ENCODE peak calls at places on chromosomes 3 and 15, in five cellular contexts. O is heart left ventricle, A is adrenal gland, I is tibial nerve, R is A549. Y is an unnamed sample.

GRCh38 chr15:89664951-89665350 is 9.7 kb upstream of the KIF7 start:
- DNase-seq in O (no peak), A (no peak), I (no peak), R (no peak), Y (no peak)

GRCh38 chr15:63465104-63465503 is 39.3 kb upstream of the USP3 start:
- DNase-seq in O (no peak), A (no peak), I (no peak), R (no peak), Y (no peak)

GRCh38 chr3:31622636-31623288 is 90.0 kb downstream of the STT3B start:
- DNase-seq in O (no peak), A (no peak), I (no peak), R (no peak), Y (no peak)

GRCh38 chr3:134904796-134905646 is 110.0 kb downstream of the EPHB1 start:
- DNase-seq in O (no peak), A (no peak), I (no peak), R (no peak), Y (no peak)

GRCh38 chr15:26128611-26129140 is 265.5 kb upstream of the ATP10A start:
- DNase-seq in O (no peak), A (no peak), I (no peak), R (no peak), Y (no peak)

GRCh38 chr3:153051427-153052095 is 110.5 kb upstream of the RAP2B start:
- DNase-seq in O (no peak), A (no peak), I (no peak), R (peak), Y (no peak)

GRCh38 chr3:178170698-178171535 is 365.3 kb upstream of the KCNMB2 start:
- DNase-seq in O (no peak), A (no peak), I (no peak), R (no peak), Y (no peak)

GRCh38 chr15:52699457-52699856 is 20.3 kb upstream of the ATOSA start:
- DNase-seq in O (no peak), A (no peak), I (no peak), R (no peak), Y (no peak)

GRCh38 chr3:157871248-157871647 is 235.0 kb downstream of the SHOX2 start:
- DNase-seq in O (no peak), A (no peak), I (no peak), R (no peak), Y (no peak)

GRCh38 chr15:92899910-92900711 is at the start of gene CHD2:
- DNase-seq in O (no peak), A (peak), I (no peak), R (peak), Y (no peak)

GRCh38 chr3:87313641-87314040 is 37.3 kb upstream of the POU1F1 start:
- DNase-seq in O (no peak), A (no peak), I (no peak), R (no peak), Y (no peak)

GRCh38 chr3:77370413-77370812 is 330.5 kb downstream of the ROBO2 start:
- DNase-seq in O (no peak), A (peak), I (no peak), R (no peak), Y (no peak)

GRCh38 chr3:71573181-71573580 is 10.3 kb downstream of the FOXP1 start:
- DNase-seq in O (no peak), A (no peak), I (no peak), R (no peak), Y (no peak)

GRCh38 chr3:17969244-17969643 is 226.8 kb upstream of the TBC1D5 start:
- DNase-seq in O (no peak), A (no peak), I (no peak), R (no peak), Y (no peak)

GRCh38 chr3:116440196-116440595 is 5.1 kb downstream of the LSAMP start:
- DNase-seq in O (no peak), A (no peak), I (no peak), R (no peak), Y (no peak)

GRCh38 chr3:150359381-150359780 is 48.7 kb upstream of the TSC22D2 start:
- DNase-seq in O (no peak), A (no peak), I (no peak), R (no peak), Y (no peak)

GRCh38 chr15:26974120-26974780 is 3.3 kb downstream of the GABRG3 start:
- DNase-seq in O (no peak), A (no peak), I (no peak), R (peak), Y (no peak)

GRCh38 chr15:90059208-90059985 is 42.9 kb downstream of the IDH2 start:
- DNase-seq in O (peak), A (peak), I (peak), R (no peak), Y (peak)

GRCh38 chr15:56817266-56817665 is 84.0 kb upstream of the ZNF280D start:
- DNase-seq in O (no peak), A (no peak), I (no peak), R (no peak), Y (no peak)

GRCh38 chr3:172561894-172562664 is 38.8 kb upstream of the TNFSF10 start:
- DNase-seq in O (no peak), A (no peak), I (no peak), R (no peak), Y (no peak)

GRCh38 chr3:30544811-30545210 is 61.6 kb upstream of the TGFBR2 start:
- DNase-seq in O (no peak), A (no peak), I (no peak), R (peak), Y (no peak)

GRCh38 chr3:151379083-151379734 is 5.3 kb downstream of the P2RY12 start:
- DNase-seq in O (no peak), A (no peak), I (no peak), R (peak), Y (no peak)

GRCh38 chr3:13040381-13041074 is 32.7 kb downstream of the IQSEC1 start:
- DNase-seq in O (no peak), A (no peak), I (no peak), R (no peak), Y (peak)

GRCh38 chr3:126782554-126782953 is 78.5 kb downstream of the CHCHD6 start:
- DNase-seq in O (no peak), A (no peak), I (no peak), R (peak), Y (no peak)

GRCh38 chr3:194715022-194715800 is 29.5 kb downstream of the FAM43A start:
- DNase-seq in O (no peak), A (no peak), I (no peak), R (no peak), Y (no peak)

GRCh38 chr3:12963184-12963868 is 109.9 kb downstream of the IQSEC1 start:
- DNase-seq in O (no peak), A (no peak), I (no peak), R (no peak), Y (no peak)

GRCh38 chr3:163328680-163329079 is 1749.6 kb downstream of the SI start:
- DNase-seq in O (no peak), A (no peak), I (no peak), R (no peak), Y (no peak)

GRCh38 chr15:89790206-89790605 is 14.1 kb downstream of the MESP2 start:
- DNase-seq in O (no peak), A (no peak), I (no peak), R (no peak), Y (no peak)

GRCh38 chr3:178182337-178182761 is 353.9 kb upstream of the KCNMB2 start:
- DNase-seq in O (no peak), A (peak), I (no peak), R (no peak), Y (no peak)

GRCh38 chr3:158660711-158661110 is 11.7 kb downstream of the LXN start:
- DNase-seq in O (no peak), A (no peak), I (no peak), R (no peak), Y (no peak)

GRCh38 chr15:71117906-71118305 is 2.6 kb downstream of the THSD4 start:
- DNase-seq in O (no peak), A (no peak), I (no peak), R (no peak), Y (no peak)

GRCh38 chr3:177346878-177347277 is 149.6 kb upstream of the TBL1XR1 start:
- DNase-seq in O (no peak), A (no peak), I (no peak), R (no peak), Y (no peak)

GRCh38 chr3:156600834-156601233 is 45.9 kb upstream of the SSR3 start:
- DNase-seq in O (no peak), A (no peak), I (no peak), R (no peak), Y (no peak)

GRCh38 chr15:75455424-75455981 is 4.0 kb upstream of the SIN3A start:
- DNase-seq in O (peak), A (peak), I (peak), R (peak), Y (peak)
- TF ChIP-seq POLR2A in O (peak), A (peak), I (peak), R (no peak), Y (no peak)

DNA sequence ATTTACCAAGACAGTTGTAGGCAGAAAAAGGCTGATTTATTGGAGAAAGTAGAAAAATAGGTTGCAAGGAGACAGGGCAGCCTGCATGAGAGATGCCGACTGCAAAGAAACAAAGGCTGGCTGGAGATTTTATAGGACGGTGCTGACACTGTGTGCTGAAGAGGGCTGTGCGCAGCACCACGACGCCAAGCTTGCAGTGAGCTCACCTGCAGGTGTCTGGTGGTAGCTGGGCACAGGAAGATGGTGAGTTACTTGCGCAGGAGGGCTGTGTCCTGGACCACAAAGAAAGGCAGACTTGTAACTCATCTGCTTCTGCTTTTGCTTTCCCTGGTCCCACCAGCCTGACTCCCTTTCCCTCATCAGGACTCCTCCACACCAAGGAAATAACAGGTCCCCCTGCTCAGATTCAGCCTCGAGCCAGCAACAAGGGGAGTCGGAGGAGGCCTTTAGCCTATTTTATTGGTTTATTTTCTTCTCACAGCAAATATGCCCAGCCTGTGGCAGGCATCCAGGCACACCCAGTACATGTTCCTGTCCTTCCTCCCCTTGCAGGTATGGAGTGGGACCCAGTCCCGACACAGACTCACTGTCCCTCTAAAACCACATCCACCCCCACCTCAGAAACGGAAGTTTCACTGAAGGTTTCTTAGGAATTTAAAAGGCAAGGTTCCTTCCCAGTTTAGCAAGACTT is 35.7 kb upstream of the FLNB start:
- DNase-seq in O (no peak), A (no peak), I (no peak), R (no peak), Y (no peak)
- TF ChIP-seq POLR2A in O (no peak), A (no peak), I (no peak), R (no peak), Y (no peak)

GRCh38 chr15:31360158-31360561 is 33.5 kb downstream of the KLF13 start:
- DNase-seq in O (no peak), A (no peak), I (no peak), R (no peak), Y (no peak)

GRCh38 chr15:31362121-31362520 is 35.5 kb downstream of the KLF13 start:
- DNase-seq in O (no peak), A (no peak), I (no peak), R (no peak), Y (no peak)

GRCh38 chr15:31361764-31362120 is 35.1 kb downstream of the KLF13 start:
- DNase-seq in O (no peak), A (no peak), I (no peak), R (no peak), Y (no peak)

GRCh38 chr15:31359722-31360111 is 33.1 kb downstream of the KLF13 start:
- DNase-seq in O (no peak), A (no peak), I (no peak), R (no peak), Y (no peak)

DNA sequence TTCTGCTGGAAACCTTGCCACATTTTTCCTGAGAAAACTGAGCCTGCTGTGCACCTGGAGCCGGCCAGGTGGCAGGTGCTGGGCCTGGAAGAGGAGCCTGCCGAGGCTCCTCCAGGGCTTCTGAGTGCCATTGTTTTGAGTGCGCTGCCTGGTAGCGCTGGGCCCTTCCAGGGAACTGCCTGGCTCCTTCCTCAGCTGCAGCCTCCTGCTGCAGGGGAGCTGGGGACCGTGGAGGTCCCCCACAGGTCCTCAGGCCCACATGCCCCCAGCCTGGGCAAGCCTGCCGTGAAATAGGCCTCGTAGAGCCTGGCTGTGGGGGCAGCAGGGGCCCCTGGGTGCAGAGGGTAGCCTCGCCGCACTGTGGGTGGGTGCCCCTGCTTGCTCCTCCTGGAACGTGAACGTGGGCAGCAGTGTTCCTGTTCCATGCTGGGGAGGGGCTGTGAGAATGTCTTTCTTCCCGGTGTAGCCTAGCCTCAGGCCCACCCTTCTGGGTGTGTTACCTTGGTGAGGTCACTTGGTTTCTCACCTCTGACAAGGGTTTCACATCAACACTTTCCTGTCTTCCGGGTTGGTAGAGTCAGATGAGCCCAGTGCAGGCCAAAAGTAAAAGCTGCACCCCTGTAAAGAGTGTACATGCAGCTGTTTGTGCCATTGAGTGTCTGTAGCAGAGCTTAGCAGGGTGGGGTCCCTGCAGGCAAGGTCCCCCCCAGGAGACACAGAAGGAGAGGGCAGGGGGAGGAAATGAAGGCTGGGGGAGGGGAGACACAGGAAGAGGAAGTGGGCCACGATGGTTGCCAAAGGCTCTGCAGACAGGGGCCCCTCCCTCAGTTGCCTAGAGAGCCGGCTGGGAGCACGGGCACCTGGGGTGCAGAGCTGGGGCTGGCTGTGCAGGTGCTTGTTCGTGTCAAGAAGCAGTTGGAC is 34.5 kb downstream of the KLF13 start:
- DNase-seq in O (no peak), A (no peak), I (no peak), R (no peak), Y (peak)
- TF ChIP-seq POLR2A in O (no peak), A (no peak), I (no peak), R (no peak), Y (no peak)

DNA sequence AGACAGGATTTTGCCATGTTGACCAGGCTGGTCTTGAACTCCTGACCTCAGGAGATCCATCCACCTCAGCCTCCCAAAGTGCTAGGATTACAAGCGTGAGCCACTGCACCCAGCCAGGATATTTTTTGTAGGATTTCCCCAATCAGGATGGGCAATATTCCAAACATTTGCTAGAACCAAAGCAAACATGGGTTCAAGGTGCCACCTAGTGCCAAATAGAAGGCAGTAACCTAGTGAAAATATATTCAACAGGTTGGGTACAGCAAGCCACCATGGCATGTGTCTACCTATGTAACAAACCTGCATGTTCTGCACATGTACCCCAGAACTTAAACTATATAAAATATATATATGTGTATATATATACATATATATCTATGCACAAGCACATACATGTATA is 185.9 kb upstream of the CADM2 start:
- DNase-seq in O (no peak), A (no peak), I (no peak), R (no peak), Y (no peak)
- TF ChIP-seq POLR2A in O (no peak), A (no peak), I (no peak), R (no peak), Y (no peak)

GRCh38 chr3:53460313-53460712 is 34.1 kb upstream of the CACNA1D start:
- DNase-seq in O (no peak), A (no peak), I (no peak), R (no peak), Y (no peak)

GRCh38 chr3:53464424-53464823 is 30.0 kb upstream of the CACNA1D start:
- DNase-seq in O (no peak), A (peak), I (no peak), R (peak), Y (no peak)
- TF ChIP-seq POLR2A in O (no peak), A (no peak), I (no peak), R (no peak), Y (no peak)

DNA sequence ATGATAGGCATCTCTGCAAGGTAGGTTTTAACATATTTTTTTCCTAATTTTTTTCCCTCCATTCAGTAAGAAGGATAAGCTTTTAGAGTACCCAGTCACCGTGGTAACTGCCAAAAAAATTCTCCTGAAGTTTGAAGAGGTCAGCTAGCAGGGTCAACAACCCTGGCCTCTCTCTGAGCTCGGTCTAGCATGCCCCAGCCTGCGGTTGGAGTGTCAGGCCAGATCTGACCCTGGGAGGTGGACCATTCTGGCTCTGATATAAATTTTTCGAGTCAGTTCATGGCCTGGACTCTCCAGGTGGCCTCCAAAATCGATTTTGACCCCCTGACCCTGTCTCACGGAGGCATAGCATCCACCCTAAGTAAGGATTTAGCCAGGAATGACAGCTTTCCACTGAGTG is 29.7 kb downstream of the SOX2 start:
- DNase-seq in O (no peak), A (no peak), I (no peak), R (no peak), Y (no peak)
- TF ChIP-seq POLR2A in O (no peak), A (no peak), I (no peak), R (no peak), Y (no peak)

GRCh38 chr3:149217347-149217746 is 4.3 kb downstream of the CP start:
- DNase-seq in O (no peak), A (no peak), I (no peak), R (no peak), Y (no peak)
- TF ChIP-seq POLR2A in O (no peak), A (no peak), I (no peak), R (no peak), Y (no peak)

GRCh38 chr15:74432271-74432967 is 1.3 kb downstream of the SEMA7A start:
- DNase-seq in O (no peak), A (no peak), I (no peak), R (no peak), Y (no peak)

GRCh38 chr15:74431645-74432044 is 2.1 kb downstream of the SEMA7A start:
- DNase-seq in O (no peak), A (no peak), I (no peak), R (no peak), Y (no peak)

GRCh38 chr15:74432968-74433591 is 678 bp downstream of the SEMA7A start:
- DNase-seq in O (no peak), A (no peak), I (no peak), R (no peak), Y (no peak)

GRCh38 chr15:74434260-74434915 is 630 bp upstream of the SEMA7A start:
- DNase-seq in O (no peak), A (no peak), I (no peak), R (no peak), Y (no peak)

DNA sequence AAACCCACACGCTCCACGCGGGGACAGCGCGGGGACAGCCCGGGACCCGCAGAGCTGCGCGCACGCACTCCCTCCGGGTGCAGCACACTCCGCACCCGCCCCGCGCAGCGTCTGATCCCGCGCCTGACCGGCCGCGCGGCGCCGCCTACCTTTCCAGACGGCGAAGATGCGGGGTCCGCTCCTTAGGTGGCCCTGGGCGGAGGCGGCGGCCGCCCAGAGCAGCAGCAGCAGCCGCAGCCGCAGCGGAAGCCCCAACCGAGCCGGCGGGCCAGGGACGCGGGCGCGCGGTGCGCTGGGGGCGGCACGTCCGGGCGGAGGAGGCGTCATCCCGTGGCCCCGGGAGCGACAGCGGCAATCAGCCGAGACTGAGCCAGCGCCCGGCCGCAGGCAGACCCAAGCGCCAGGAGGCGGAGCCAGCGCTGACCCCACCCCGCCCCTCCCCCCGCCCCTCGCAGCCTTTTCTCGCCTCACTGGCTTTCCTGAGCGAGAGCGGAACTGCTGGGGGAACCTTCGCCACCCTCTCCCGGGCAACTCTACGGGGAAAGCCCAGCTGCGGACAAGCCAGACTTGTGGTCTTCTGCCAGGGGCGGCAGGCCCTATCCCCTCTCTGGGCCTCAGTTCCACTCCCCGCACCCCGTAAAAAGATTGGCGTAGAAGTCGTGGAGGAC is at the start of gene SEMA7A:
- DNase-seq in O (peak), A (peak), I (peak), R (peak), Y (peak)
- TF ChIP-seq POLR2A in O (peak), A (peak), I (peak), R (peak), Y (peak)

Y was measured in GM12891.